ENCODE peak calls at places on chromosomes 16 and 17, in seven cellular contexts. W, B, R, K, P, M and S are unnamed samples.

GRCh38 chr16:50643192-50643591 is 37.9 kb downstream of the SNX20 start:
- DNase-seq in B (no peak), R (no peak), K (no peak), P (no peak), M (no peak), W (no peak), S (no peak)

GRCh38 chr16:67183-67791 is 5.1 kb downstream of the RHBDF1 start:
- DNase-seq in W (no peak), P (no peak), M (no peak), B (no peak), K (no peak), R (no peak), S (peak)

GRCh38 chr17:33858682-33859081 is 396.4 kb upstream of the CCL2 start:
- DNase-seq in P (no peak), M (no peak), K (no peak), B (no peak), R (no peak), W (no peak), S (no peak)

GRCh38 chr17:81456091-81456490 is 56.5 kb downstream of the ACTG1 start:
- DNase-seq in W (no peak), M (no peak), K (no peak), P (no peak), B (peak), R (no peak), S (no peak)

GRCh38 chr17:1965556-1966273 is 59.4 kb downstream of the RTN4RL1 start:
- DNase-seq in B (no peak), P (no peak), M (no peak), R (no peak), K (no peak), W (no peak), S (no peak)

GRCh38 chr17:30363715-30364202 is 15.0 kb upstream of the CPD start:
- DNase-seq in W (no peak), P (no peak), B (no peak), M (peak), R (no peak), K (no peak), S (no peak)

GRCh38 chr16:13919330-13919682 is 648 bp upstream of the ERCC4 start:
- DNase-seq in B (peak), R (no peak), K (no peak), W (no peak), P (peak), M (no peak), S (no peak)

GRCh38 chr17:57264250-57264649 is 7.9 kb downstream of the MSI2 start:
- DNase-seq in P (no peak), R (no peak), K (no peak), W (no peak), B (no peak), M (no peak), S (no peak)

GRCh38 chr17:65629234-65629690 is 67.8 kb upstream of the AXIN2 start:
- DNase-seq in M (no peak), B (no peak), P (no peak), W (no peak), R (no peak), K (no peak), S (no peak)

GRCh38 chr16:31072540-31073072 is 1.4 kb downstream of the ZNF668 start:
- DNase-seq in R (no peak), M (peak), P (no peak), B (no peak), W (no peak), K (no peak), S (no peak)

GRCh38 chr16:47492428-47493357 is 31.6 kb downstream of the PHKB start:
- DNase-seq in B (peak), P (peak), R (peak), W (peak), M (peak), K (peak), S (peak)

GRCh38 chr16:64008131-64008530 is 1113.7 kb downstream of the CDH11 start:
- DNase-seq in K (no peak), B (no peak), M (no peak), R (no peak), W (no peak), P (no peak), S (no peak)

GRCh38 chr16:77406680-77407079 is 28.2 kb downstream of the ADAMTS18 start:
- DNase-seq in P (no peak), W (no peak), R (no peak), M (no peak), B (no peak), K (no peak), S (no peak)

GRCh38 chr16:87435399-87436224 is 43.5 kb downstream of the MAP1LC3B start:
- DNase-seq in R (peak), B (no peak), K (no peak), W (peak), M (no peak), P (no peak), S (no peak)

GRCh38 chr16:87436225-87437172 is 44.4 kb downstream of the MAP1LC3B start:
- DNase-seq in W (peak), B (no peak), M (no peak), P (no peak), K (no peak), R (no peak), S (no peak)

GRCh38 chr16:87438611-87438985 is 46.5 kb downstream of the MAP1LC3B start:
- DNase-seq in K (no peak), M (no peak), P (no peak), W (no peak), B (no peak), R (no peak), S (no peak)

GRCh38 chr16:87437911-87438610 is 45.9 kb downstream of the MAP1LC3B start:
- DNase-seq in W (no peak), K (no peak), R (no peak), B (no peak), P (no peak), M (no peak), S (no peak)

GRCh38 chr16:87437327-87437726 is 45.2 kb downstream of the MAP1LC3B start:
- DNase-seq in W (no peak), M (no peak), B (no peak), P (no peak), R (no peak), K (no peak), S (no peak)
- H3K27ac ChIP-seq in W (no peak), M (no peak), B (no peak), P (no peak), R (no peak), K (no peak), S (no peak)

DNA sequence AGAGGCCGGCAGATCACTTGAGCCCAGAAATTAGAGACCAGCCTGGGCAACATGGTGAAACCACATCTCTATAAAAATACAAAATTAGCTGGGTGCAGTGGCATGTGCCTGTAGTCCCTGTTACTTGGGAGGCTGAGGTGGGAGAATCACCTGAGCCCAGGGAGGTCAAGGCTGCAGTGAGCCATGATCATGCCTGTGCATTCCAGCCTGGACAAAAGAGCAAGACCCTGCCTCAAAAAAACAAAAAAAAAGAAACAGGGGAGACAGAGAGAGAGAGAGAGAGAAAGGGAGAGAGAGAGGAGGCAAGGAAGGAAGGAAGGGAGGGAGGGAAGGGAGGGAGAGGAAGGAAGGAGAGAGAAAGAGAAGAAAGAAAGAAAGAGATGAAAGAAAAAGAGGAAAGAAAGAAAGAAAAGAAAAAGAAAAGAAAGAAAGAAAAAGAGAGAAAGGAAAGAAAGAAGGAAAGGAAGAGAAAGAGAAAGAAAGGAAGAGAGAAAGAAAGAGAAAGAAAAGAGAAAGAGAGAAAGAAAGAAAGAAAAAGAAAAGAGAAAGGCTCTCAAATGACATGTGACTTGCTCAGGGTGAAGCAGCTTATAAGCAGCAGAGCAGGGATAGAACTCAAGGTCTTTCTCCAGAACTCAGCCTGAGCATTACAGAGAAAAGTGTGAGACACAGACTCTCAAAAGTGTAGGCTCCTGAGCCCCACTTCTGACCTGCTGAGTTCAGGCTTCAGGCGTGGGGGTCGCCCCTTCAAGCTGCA is 15.5 kb downstream of the CX3CL1 start:
- DNase-seq in M (no peak), R (no peak), W (no peak), B (no peak), K (no peak), P (no peak), S (no peak)
- TF ChIP-seq POLR2A in M (no peak), R (no peak), W (no peak), B (no peak), K (no peak), P (no peak), S (no peak)

GRCh38 chr16:23249830-23250229 is 52.3 kb upstream of the SCNN1B start:
- DNase-seq in M (no peak), R (no peak), W (no peak), P (no peak), K (no peak), B (no peak), S (no peak)
- H3K4me3 ChIP-seq in M (no peak), R (no peak), W (no peak), P (no peak), K (no peak), B (no peak), S (no peak)

GRCh38 chr17:74737299-74738050 is 419 bp downstream of the RAB37 start:
- DNase-seq in P (no peak), R (no peak), K (no peak), W (no peak), B (no peak), M (peak), S (no peak)
- H3K27ac ChIP-seq in P (no peak), R (no peak), K (no peak), W (no peak), B (no peak), M (peak), S (no peak)

GRCh38 chr16:19359556-19359955 is 58.1 kb upstream of the TMC5 start:
- DNase-seq in P (no peak), K (no peak), R (no peak), M (no peak), W (no peak), B (no peak), S (no peak)
- TF ChIP-seq POLR2A in P (no peak), K (no peak), R (no peak), M (no peak), W (no peak), B (no peak), S (no peak)